ENCODE peak calls at places on chromosomes 16 and 17, in five cellular contexts. B is GM20000, Q is PC-9, R is fibroblast of mammary gland, N is fibroblast of lung. E is an unnamed sample.

GRCh38 chr17:21287703-21288449 is 3.4 kb downstream of the MAP2K3 start:
- DNase-seq in B (peak; percentile 77), Q (peak; percentile 96), R (peak; percentile 95), N (peak; percentile 93), E (peak; percentile 76)

GRCh38 chr17:61318684-61319098 is 81.0 kb upstream of the TBX2 start:
- DNase-seq in B (no peak), Q (no peak), R (no peak), N (no peak), E (no peak)

GRCh38 chr17:75059369-75060345 is 12.6 kb downstream of the KCTD2 start:
- DNase-seq in B (no peak), Q (peak; percentile 46), R (peak; percentile 80), N (peak; percentile 50), E (no peak)

GRCh38 chr17:36786867-36787266 is 150.4 kb upstream of the LHX1 start:
- DNase-seq in B (no peak), Q (no peak), R (no peak), N (no peak), E (no peak)

GRCh38 chr17:43958953-43959352 is 5.2 kb upstream of the PYY start:
- DNase-seq in B (no peak), Q (peak; percentile 47), R (peak; percentile 65), N (no peak), E (no peak)

GRCh38 chr17:73210002-73210678 is 17.3 kb downstream of the COG1 start:
- DNase-seq in B (no peak), Q (no peak), R (no peak), N (no peak), E (no peak)

GRCh38 chr17:8124350-8125195 is 667 bp upstream of the HES7 start:
- DNase-seq in B (no peak), Q (no peak), R (no peak), N (peak; percentile 11), E (no peak)

GRCh38 chr16:49756971-49757743 is 98.8 kb downstream of the ZNF423 start:
- DNase-seq in B (no peak), Q (no peak), R (peak; percentile 22), N (peak; percentile 91), E (no peak)

GRCh38 chr17:82495844-82496528 is 23.5 kb upstream of the FOXK2 start:
- DNase-seq in B (no peak), Q (no peak), R (no peak), N (no peak), E (no peak)

GRCh38 chr16:63461248-63461841 is 1425.1 kb upstream of the CDH8 start:
- DNase-seq in B (no peak), Q (no peak), R (peak; percentile 48), N (peak; percentile 36), E (no peak)

GRCh38 chr17:31609331-31609730 is 217.9 kb downstream of the RAB11FIP4 start:
- DNase-seq in B (no peak), Q (no peak), R (no peak), N (peak; percentile 36), E (no peak)

GRCh38 chr17:74528491-74529199 is 2.6 kb downstream of the CD300LB start:
- DNase-seq in B (peak; percentile 58), Q (no peak), R (peak; percentile 6), N (no peak), E (peak; percentile 77)

GRCh38 chr16:66508261-66508913 is 41.5 kb downstream of the TK2 start:
- DNase-seq in B (no peak), Q (peak; percentile 99), R (peak; percentile 30), N (peak; percentile 66), E (peak; percentile 48)

GRCh38 chr17:73131993-73132595 is 32.7 kb upstream of the SSTR2 start:
- DNase-seq in B (peak; percentile 33), Q (no peak), R (no peak), N (no peak), E (peak; percentile 32)

GRCh38 chr17:7173687-7174602 is 5.2 kb downstream of the ASGR1 start:
- DNase-seq in B (peak; percentile 67), Q (no peak), R (peak; percentile 38), N (peak; percentile 27), E (peak; percentile 49)

GRCh38 chr16:83995756-83996155 is 27.7 kb downstream of the NECAB2 start:
- DNase-seq in B (no peak), Q (no peak), R (no peak), N (peak; percentile 16), E (peak; percentile 42)

GRCh38 chr17:4043862-4044261 is 79.6 kb upstream of the ATP2A3 start:
- DNase-seq in B (no peak), Q (no peak), R (no peak), N (no peak), E (no peak)

GRCh38 chr17:73595931-73596330 is 48.3 kb downstream of the SDK2 start:
- DNase-seq in B (no peak), Q (no peak), R (no peak), N (no peak), E (no peak)

GRCh38 chr17:2108170-2108569 is 53.3 kb downstream of the HIC1 start:
- DNase-seq in B (no peak), Q (no peak), R (peak; percentile 56), N (no peak), E (no peak)
- TF ChIP-seq CTCF in B (no peak), Q (no peak), R (no peak), N (no peak), E (no peak)

DNA sequence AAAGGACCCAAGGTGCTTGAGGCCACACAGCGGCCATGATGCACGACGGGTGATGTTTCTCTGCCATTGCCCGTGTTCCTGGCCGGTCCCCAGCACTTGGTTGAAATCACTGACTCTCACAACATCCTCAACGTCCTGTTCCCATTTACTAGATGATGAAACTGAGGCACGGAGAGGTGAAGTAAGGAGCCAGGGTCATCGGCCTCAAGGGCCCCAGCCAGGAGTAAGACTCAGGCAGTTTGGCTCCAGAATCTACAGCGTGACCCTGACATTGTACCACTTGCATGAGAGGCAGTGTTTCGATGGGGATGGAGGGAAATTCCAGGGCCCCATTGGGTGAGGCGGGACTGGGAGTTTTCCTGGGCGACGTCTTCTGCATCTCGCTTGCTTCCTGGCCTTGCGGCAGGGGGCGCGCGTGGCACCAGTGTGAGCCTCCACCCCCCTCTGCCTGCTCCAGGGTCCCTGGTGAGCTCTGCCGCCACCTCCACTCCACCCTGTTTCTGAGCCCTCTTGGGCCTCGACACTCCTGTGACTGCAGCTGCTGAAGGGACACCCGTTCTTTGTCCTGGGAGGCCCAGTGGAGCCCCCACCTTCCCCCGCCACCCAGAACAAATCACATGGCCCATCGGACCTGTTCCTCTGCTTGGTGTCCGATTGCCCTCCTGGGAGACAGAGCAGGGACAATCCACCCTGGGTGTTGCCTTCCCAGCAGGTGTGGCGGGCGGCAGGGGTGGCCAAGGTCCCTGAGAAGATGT is 133.0 kb upstream of the GSE1 start:
- DNase-seq in B (peak; percentile 79), Q (peak; percentile 59), R (no peak), N (no peak), E (peak; percentile 86)
- TF ChIP-seq CTCF in B (peak; percentile 50), Q (peak; percentile 64), R (no peak), N (no peak), E (peak; percentile 37)

GRCh38 chr17:63950940-63951907 is 19.1 kb upstream of the CD79B start:
- DNase-seq in B (peak; percentile 70), Q (peak; percentile 50), R (no peak), N (no peak), E (peak; percentile 77)
- TF ChIP-seq CTCF in B (peak; percentile 53), Q (peak; percentile 83), R (peak; percentile 15), N (peak; percentile 12), E (peak; percentile 67)

GRCh38 chr17:77770331-77771105 is 188.0 kb upstream of the TNRC6C start:
- DNase-seq in B (no peak), Q (no peak), R (peak; percentile 97), N (peak; percentile 92), E (no peak)
- TF ChIP-seq CTCF in B (no peak), Q (no peak), R (no peak), N (no peak), E (no peak)

GRCh38 chr16:3087836-3088235 is 11.3 kb downstream of the ZSCAN10 start:
- DNase-seq in B (peak; percentile 24), Q (no peak), R (no peak), N (no peak), E (peak; percentile 19)

GRCh38 chr16:3088450-3088849 is 10.6 kb downstream of the ZSCAN10 start:
- DNase-seq in B (peak; percentile 10), Q (no peak), R (no peak), N (no peak), E (no peak)

GRCh38 chr16:3085868-3086595 is 13.1 kb downstream of the ZSCAN10 start:
- DNase-seq in B (no peak), Q (no peak), R (no peak), N (no peak), E (no peak)

GRCh38 chr16:3086596-3087242 is 12.4 kb downstream of the ZSCAN10 start:
- DNase-seq in B (peak; percentile 4), Q (no peak), R (no peak), N (no peak), E (no peak)

GRCh38 chr16:3087243-3087791 is 11.8 kb downstream of the ZSCAN10 start:
- DNase-seq in B (peak; percentile 42), Q (no peak), R (no peak), N (no peak), E (peak; percentile 28)
- TF ChIP-seq CTCF in B (peak; percentile 43), Q (no peak), R (peak; percentile 11), N (peak; percentile 30), E (peak; percentile 46)

GRCh38 chr17:49841548-49841947 is 6.3 kb downstream of the TAC4 start:
- DNase-seq in B (no peak), Q (no peak), R (no peak), N (no peak), E (no peak)
- TF ChIP-seq CTCF in B (no peak), Q (no peak), R (peak; percentile 6), N (no peak), E (no peak)